ENCODE peak calls at places on chromosomes 4 and X, in six cellular contexts. P is lower leg skin, Z is uterus, A is right lobe of liver, W is Peyer's patch, J is stomach. B is an unnamed sample.

GRCh38 chrX:47900833-47901232 is 64.1 kb downstream of the ZNF81 start:
- DNase-seq in P (no peak), Z (no peak), A (no peak), W (no peak), J (no peak), B (no peak)

GRCh38 chrX:49184294-49185061 is 1.7 kb downstream of the PRICKLE3 start:
- DNase-seq in P (peak), Z (peak), A (peak), W (peak), J (peak), B (peak)

GRCh38 chrX:118392726-118393125 is 46.8 kb downstream of the WDR44 start:
- DNase-seq in P (no peak), Z (no peak), A (no peak), W (no peak), J (no peak), B (no peak)

GRCh38 chr4:181234951-181235350 is 1008.3 kb upstream of the TENM3 start:
- DNase-seq in P (no peak), Z (no peak), A (no peak), W (no peak), J (no peak), B (no peak)

GRCh38 chr4:41866799-41867677 is 68.2 kb upstream of the TMEM33 start:
- DNase-seq in P (no peak), Z (no peak), A (no peak), W (no peak), J (no peak), B (no peak)

GRCh38 chr4:188780686-188781085 is 641.4 kb downstream of the TRIML1 start:
- DNase-seq in P (no peak), Z (no peak), A (no peak), W (no peak), J (no peak), B (no peak)

GRCh38 chr4:73127839-73128448 is 58.4 kb upstream of the COX18 start:
- DNase-seq in P (no peak), Z (no peak), A (no peak), W (no peak), J (no peak), B (no peak)

GRCh38 chr4:78056265-78057129 is 626 bp upstream of the FRAS1 start:
- DNase-seq in P (peak), Z (peak), A (peak), W (peak), J (peak), B (peak)

GRCh38 chr4:101256222-101256621 is 91.1 kb downstream of the PPP3CA start:
- DNase-seq in P (no peak), Z (no peak), A (no peak), W (no peak), J (peak), B (no peak)

GRCh38 chr4:61614256-61614655 is 414.1 kb downstream of the ADGRL3 start:
- DNase-seq in P (no peak), Z (no peak), A (no peak), W (no peak), J (no peak), B (no peak)

GRCh38 chr4:153520871-153521329 is 54.7 kb downstream of the TMEM131L start:
- DNase-seq in P (peak), Z (no peak), A (no peak), W (no peak), J (no peak), B (no peak)
- H3K4me3 ChIP-seq in P (no peak), Z (no peak), A (no peak), W (no peak), J (no peak), B (no peak)

DNA sequence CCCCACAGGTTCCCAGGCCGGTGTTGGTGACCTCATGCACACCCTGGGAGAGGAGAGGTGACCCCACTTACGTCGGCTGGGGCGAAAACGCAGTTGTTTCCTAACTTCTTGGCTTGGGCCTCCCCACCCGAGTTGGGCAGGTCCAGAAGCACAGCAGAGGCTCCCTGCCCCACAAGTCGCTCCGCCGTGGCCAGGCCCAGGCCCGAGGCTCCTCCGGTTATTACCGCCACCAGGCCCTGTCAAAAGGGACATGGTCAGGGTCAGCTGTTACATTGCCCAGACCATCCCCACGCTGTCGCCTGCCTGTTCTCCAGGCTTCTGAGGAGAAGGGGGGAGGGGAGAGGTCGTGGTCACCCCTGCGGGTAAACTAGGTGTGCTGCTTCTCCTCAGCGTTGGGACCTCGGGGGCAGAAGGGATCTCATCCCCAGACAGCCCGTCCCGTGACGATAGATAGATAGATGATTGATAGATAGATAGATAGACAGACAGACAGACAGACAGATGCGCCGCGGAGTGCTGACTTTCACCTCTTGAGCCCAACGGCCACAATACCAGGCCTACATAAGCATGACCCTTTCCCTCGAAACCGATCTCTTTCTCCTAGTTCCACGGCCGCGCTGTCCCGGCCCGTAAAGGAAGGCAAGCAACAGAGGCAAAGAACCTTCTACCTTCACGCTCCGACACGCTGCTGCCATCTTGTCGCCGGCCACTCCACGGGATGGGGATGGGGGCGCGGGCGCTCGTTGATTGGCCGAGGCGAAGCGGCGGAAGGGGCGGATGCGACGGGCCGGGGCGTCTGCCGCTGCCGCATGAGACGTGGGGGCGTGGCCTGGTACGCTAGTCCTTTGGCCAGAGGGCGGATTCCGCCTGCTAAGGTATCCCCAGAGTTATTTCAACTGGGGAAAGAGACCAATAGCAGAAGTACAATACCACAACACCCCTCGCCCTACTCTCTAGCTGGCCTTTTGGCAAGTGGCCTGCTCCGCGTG is at the start of gene HSD17B10:
- DNase-seq in P (peak), Z (peak), A (peak), W (peak), J (peak), B (peak)
- TF ChIP-seq POLR2A in P (no peak), Z (peak), A (peak), W (peak), J (no peak), B (peak)

GRCh38 chr4:4358093-4358840 is 28.6 kb upstream of the NSG1 start:
- DNase-seq in P (no peak), Z (no peak), A (no peak), W (no peak), J (no peak), B (no peak)
- TF ChIP-seq CTCF in P (no peak), Z (no peak), A (no peak), W (no peak), J (no peak), B (no peak)

GRCh38 chrX:153828723-153829548 is 1.4 kb downstream of the PDZD4 start:
- DNase-seq in P (no peak), Z (no peak), A (no peak), W (no peak), J (no peak), B (no peak)
- H3K4me3 ChIP-seq in P (no peak), Z (peak), A (peak), W (peak), J (peak), B (peak)

DNA sequence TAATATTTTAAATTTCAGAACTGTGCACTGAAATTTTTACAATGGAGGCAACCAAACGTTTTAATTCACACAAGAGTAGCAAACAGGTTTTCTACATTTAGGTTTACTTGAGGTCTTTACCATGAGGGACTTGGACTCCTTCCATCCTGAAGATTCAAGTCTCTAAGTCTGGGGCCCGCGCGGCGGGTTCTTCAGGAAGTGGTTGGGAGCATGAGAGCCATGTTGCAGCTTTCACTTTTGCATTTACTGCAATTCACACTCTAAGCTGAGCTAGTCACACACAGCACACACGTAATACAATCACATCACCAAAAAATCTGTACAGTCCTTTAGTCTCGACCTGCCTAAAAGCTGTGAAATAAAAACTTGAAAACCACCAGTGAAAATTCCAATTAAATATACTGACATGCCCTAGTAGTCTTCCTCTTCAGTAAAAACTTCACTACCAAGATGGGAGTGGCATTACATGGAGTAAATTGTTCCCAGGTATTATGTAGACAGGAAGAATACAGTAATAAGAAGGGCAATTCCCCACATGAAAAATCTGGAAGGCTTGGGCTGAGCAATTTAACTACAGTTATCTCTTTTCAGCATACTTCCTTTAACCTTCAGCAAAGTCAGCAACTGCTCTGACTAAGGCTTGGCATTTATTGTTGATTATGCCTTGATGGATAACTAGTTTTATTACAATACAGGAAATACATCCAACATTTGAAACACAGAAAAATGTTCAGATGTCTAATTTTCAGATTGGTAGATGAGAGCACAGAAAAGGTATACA is 571.1 kb upstream of the DIPK2B start:
- DNase-seq in P (no peak), Z (no peak), A (no peak), W (peak), J (peak), B (peak)
- TF ChIP-seq POLR2A in P (no peak), Z (no peak), A (no peak), W (no peak), J (no peak), B (no peak)

GRCh38 chrX:151384807-151385206 is 12.2 kb upstream of the VMA21 start:
- DNase-seq in P (no peak), Z (no peak), A (no peak), W (no peak), J (peak), B (no peak)
- TF ChIP-seq CTCF in P (no peak), Z (no peak), A (no peak), W (no peak), J (no peak), B (no peak)

B was measured in transverse colon.